ENCODE peak calls at places on chromosomes 12 and 14, in five cellular contexts. N is stimulated activated CD4-positive, alpha-beta T cell treated with anti-CD3 and anti-CD28 coated beads, Interleukin-1b, Interleukin-23, amount 100 ng/mL, for 24 hours; G is nephron progenitor cell; Q is foreskin fibroblast; O is AG10803. H is an unnamed sample.

GRCh38 chr14:92930737-92931602 is 8.0 kb downstream of the CHGA start:
- DNase-seq in N (no peak), G (no peak), Q (peak), O (peak), H (no peak)

GRCh38 chr12:31756977-31757420 is 28.2 kb upstream of the AMN1 start:
- DNase-seq in N (no peak), G (no peak), Q (peak), O (no peak), H (no peak)

GRCh38 chr14:102490456-102490855 is 19.1 kb downstream of the ANKRD9 start:
- DNase-seq in N (no peak), G (no peak), Q (no peak), O (no peak), H (no peak)

GRCh38 chr12:33944703-33945437 is 77.4 kb upstream of the ALG10 start:
- DNase-seq in N (no peak), G (no peak), Q (no peak), O (no peak), H (no peak)

GRCh38 chr14:43003845-43004244 is 1397.2 kb downstream of the LRFN5 start:
- DNase-seq in N (no peak), G (no peak), Q (peak), O (no peak), H (no peak)

GRCh38 chr12:23493690-23494101 is 455.8 kb downstream of the SOX5 start:
- DNase-seq in N (no peak), G (no peak), Q (no peak), O (no peak), H (no peak)

GRCh38 chr14:24246765-24247212 is 4.4 kb upstream of the TINF2 start:
- DNase-seq in N (no peak), G (no peak), Q (peak), O (no peak), H (no peak)

GRCh38 chr12:127014079-127014478 is 1252.9 kb upstream of the TMEM132C start:
- DNase-seq in N (no peak), G (no peak), Q (no peak), O (no peak), H (no peak)

GRCh38 chr14:61472025-61472672 is 150.8 kb downstream of the PRKCH start:
- DNase-seq in N (no peak), G (no peak), Q (peak), O (peak), H (no peak)

GRCh38 chr12:53739285-53740129 is 12.3 kb upstream of the CALCOCO1 start:
- DNase-seq in N (no peak), G (peak), Q (peak), O (peak), H (no peak)

H was measured in CMK.